ENCODE peak calls at places on chromosomes 11 and 22, in six cellular contexts. W is SK-N-SH, V is H9, F is mesenchymal stem cell, S is adrenal gland, Y is HAP-1. G is an unnamed sample. For H3K4me1, the result is how much of the 10 kb centered on the place peaks cover.

GRCh38 chr22:39240841-39241631 is 3.7 kb downstream of the PDGFB start:
- DNase-seq in W (no peak), V (no peak), F (peak), S (peak), Y (peak), G (peak)

GRCh38 chr22:17115311-17115710 is 5.8 kb downstream of the TMEM121B start:
- DNase-seq in W (no peak), V (no peak), F (no peak), S (no peak), Y (no peak), G (no peak)

GRCh38 chr11:110286298-110287040 is 9.9 kb downstream of the RDX start:
- DNase-seq in W (no peak), V (no peak), F (no peak), S (no peak), Y (no peak), G (no peak)

GRCh38 chr11:7020183-7020917 is at the start of the genes NLRP14 and ZNF214:
- DNase-seq in W (peak), V (peak), F (peak), S (peak), Y (peak), G (peak)

GRCh38 chr22:26512149-26512793 is at the start of gene TFIP11:
- DNase-seq in W (peak), V (peak), F (peak), S (peak), Y (peak), G (peak)

GRCh38 chr22:44623771-44624510 is 78.1 kb upstream of the PRR5 start:
- DNase-seq in W (no peak), V (peak), F (peak), S (no peak), Y (peak), G (peak)

GRCh38 chr11:7844986-7845385 is 48.2 kb upstream of the OR5P2 start:
- DNase-seq in W (no peak), V (no peak), F (no peak), S (no peak), Y (no peak), G (no peak)

GRCh38 chr11:65362320-65362931 is 7.9 kb downstream of the TIGD3 start:
- DNase-seq in W (no peak), V (no peak), F (no peak), S (no peak), Y (no peak), G (no peak)

GRCh38 chr11:69012092-69013008 is 696 bp downstream of the MRGPRF start:
- DNase-seq in W (peak), V (no peak), F (peak), S (no peak), Y (no peak), G (peak)

GRCh38 chr11:60984616-60985015 is 13.1 kb downstream of the CD6 start:
- DNase-seq in W (no peak), V (no peak), F (no peak), S (no peak), Y (no peak), G (no peak)

GRCh38 chr11:48880021-48880441 is 103.7 kb downstream of the TRIM51G start:
- DNase-seq in W (no peak), V (peak), F (no peak), S (no peak), Y (peak), G (peak)

GRCh38 chr11:64361659-64362058 is 2.7 kb downstream of the RPS6KA4 start:
- DNase-seq in W (no peak), V (no peak), F (no peak), S (no peak), Y (no peak), G (no peak)

GRCh38 chr11:47756208-47756607 is 10.9 kb downstream of the FNBP4 start:
- DNase-seq in W (no peak), V (no peak), F (no peak), S (no peak), Y (no peak), G (no peak)

GRCh38 chr11:77557553-77557952 is 32.2 kb upstream of the AQP11 start:
- DNase-seq in W (peak), V (peak), F (no peak), S (no peak), Y (peak), G (no peak)

GRCh38 chr11:66950113-66950535 is 8.1 kb downstream of the PC start:
- DNase-seq in W (no peak), V (peak), F (peak), S (peak), Y (peak), G (no peak)

GRCh38 chr11:114832532-114833125 is 154.3 kb downstream of the NXPE2 start:
- DNase-seq in W (no peak), V (no peak), F (no peak), S (no peak), Y (no peak), G (no peak)

GRCh38 chr11:110989734-110990133 is 255.8 kb upstream of the POU2AF2 start:
- DNase-seq in W (no peak), V (no peak), F (peak), S (peak), Y (no peak), G (no peak)

GRCh38 chr22:30610299-30610698 is 3.3 kb downstream of the TCN2 start:
- DNase-seq in W (no peak), V (no peak), F (no peak), S (peak), Y (no peak), G (peak)

GRCh38 chr11:15199693-15200092 is 85.0 kb downstream of the INSC start:
- DNase-seq in W (no peak), V (no peak), F (peak), S (peak), Y (no peak), G (no peak)

GRCh38 chr11:2655834-2656622 is 43.8 kb downstream of the KCNQ1OT1 start:
- DNase-seq in W (no peak), V (no peak), F (peak), S (peak), Y (no peak), G (no peak)

GRCh38 chr22:37747090-37747714 is 50.4 kb downstream of the TRIOBP start:
- DNase-seq in W (peak), V (peak), F (peak), S (peak), Y (peak), G (no peak)

GRCh38 chr11:88359529-88359928 is 22.0 kb upstream of the CTSC start:
- DNase-seq in W (no peak), V (no peak), F (no peak), S (no peak), Y (no peak), G (no peak)

GRCh38 chr11:86938203-86938899 is 16.8 kb downstream of the FZD4 start:
- DNase-seq in W (no peak), V (no peak), F (no peak), S (no peak), Y (no peak), G (no peak)

GRCh38 chr11:13595166-13595565 is 73.3 kb upstream of the FAR1 start:
- DNase-seq in W (no peak), V (no peak), F (no peak), S (no peak), Y (no peak), G (no peak)

GRCh38 chr11:46920709-46921108 is 2.4 kb upstream of the LRP4 start:
- DNase-seq in W (no peak), V (no peak), F (peak), S (peak), Y (no peak), G (no peak)

GRCh38 chr11:60874421-60875365 is 7.4 kb downstream of the ZP1 start:
- DNase-seq in W (no peak), V (no peak), F (no peak), S (no peak), Y (no peak), G (peak)

GRCh38 chr11:95149659-95150294 is 60.1 kb downstream of the ENDOD1 start:
- DNase-seq in W (no peak), V (peak), F (peak), S (no peak), Y (peak), G (peak)

GRCh38 chr22:44815099-44816070 is 63.0 kb downstream of the ARHGAP8 start:
- DNase-seq in W (no peak), V (no peak), F (no peak), S (no peak), Y (no peak), G (no peak)

GRCh38 chr11:76626921-76627391 is 43.6 kb downstream of the LRRC32 start:
- DNase-seq in W (no peak), V (no peak), F (peak), S (no peak), Y (no peak), G (no peak)

GRCh38 chr11:65430406-65431217 is 8.0 kb downstream of the NEAT1 start:
- DNase-seq in W (no peak), V (no peak), F (peak), S (no peak), Y (no peak), G (no peak)

GRCh38 chr22:47355388-47355725 is 592.9 kb downstream of the TBC1D22A start:
- DNase-seq in W (no peak), V (no peak), F (no peak), S (no peak), Y (no peak), G (no peak)

GRCh38 chr22:30889996-30890480 is 78.5 kb downstream of the MORC2 start:
- DNase-seq in W (peak), V (no peak), F (no peak), S (no peak), Y (peak), G (no peak)

GRCh38 chr11:5204787-5205186 is 4.3 kb upstream of the OR51V1 start:
- DNase-seq in W (peak), V (no peak), F (peak), S (peak), Y (no peak), G (no peak)

GRCh38 chr11:69983571-69983877 is 94.6 kb upstream of the ANO1 start:
- DNase-seq in W (no peak), V (no peak), F (no peak), S (no peak), Y (no peak), G (no peak)

GRCh38 chr11:111631666-111632039 is 29.4 kb downstream of the SIK2 start:
- DNase-seq in W (no peak), V (no peak), F (peak), S (no peak), Y (no peak), G (no peak)

GRCh38 chr11:62502030-62502730 is 44.4 kb downstream of the AHNAK start:
- DNase-seq in W (no peak), V (no peak), F (no peak), S (no peak), Y (no peak), G (no peak)

GRCh38 chr11:1503708-1504104 is 17.1 kb upstream of the MOB2 start:
- DNase-seq in W (peak), V (no peak), F (no peak), S (peak), Y (no peak), G (peak)
- H3K4me1 ChIP-seq in W (under half), V (under half), F (under half), S (under half), Y (under half), G (half or more)

GRCh38 chr11:26951849-26952515 is 41.9 kb upstream of the FIBIN start:
- DNase-seq in W (peak), V (no peak), F (no peak), S (no peak), Y (no peak), G (no peak)
- H3K4me1 ChIP-seq in W (under half), V (under half), F (under half), S (under half), Y (under half), G (under half)

DNA sequence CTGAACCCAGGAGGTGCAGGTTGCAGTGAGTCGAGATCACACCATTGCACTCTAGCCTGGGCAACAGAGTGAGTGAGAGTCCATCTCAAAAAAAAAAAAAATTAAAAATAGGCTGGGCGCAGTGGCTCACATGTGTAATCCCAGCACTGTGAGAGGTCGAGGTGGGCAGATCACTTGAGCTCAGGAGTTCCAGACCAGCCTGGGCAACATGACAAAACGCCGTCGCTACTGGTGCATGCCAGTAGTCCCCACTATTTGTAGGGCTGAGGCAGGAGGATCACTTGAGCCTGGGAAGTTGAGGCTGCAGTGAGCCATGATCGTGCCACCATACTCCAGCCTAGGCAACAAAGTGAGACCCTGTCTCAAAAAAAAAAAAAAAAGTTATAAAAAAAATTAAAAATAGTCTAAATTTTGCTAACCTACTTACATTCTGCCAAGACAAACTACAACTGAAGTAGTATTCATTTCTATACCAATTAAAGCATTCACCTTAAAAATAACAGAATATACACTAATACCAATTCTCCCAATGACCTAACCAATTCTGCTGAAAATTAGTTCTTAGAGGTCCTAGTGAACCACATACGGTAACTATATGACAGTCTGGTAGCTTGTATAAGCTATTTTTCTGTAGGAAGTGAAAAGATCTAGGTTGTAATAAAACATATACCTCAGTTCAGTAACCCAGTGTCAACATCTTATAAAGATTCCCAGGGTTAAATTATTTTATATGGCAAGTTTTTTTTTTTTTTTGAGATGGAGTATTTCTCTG is 7.1 kb downstream of the DDX6 start:
- DNase-seq in W (no peak), V (no peak), F (no peak), S (no peak), Y (no peak), G (no peak)
- H3K4me1 ChIP-seq in W (under half), V (under half), F (under half), S (under half), Y (under half), G (half or more)

GRCh38 chr11:12534549-12534948 is 139.7 kb upstream of the TEAD1 start:
- DNase-seq in W (no peak), V (no peak), F (no peak), S (no peak), Y (no peak), G (no peak)
- H3K4me1 ChIP-seq in W (under half), V (under half), F (under half), S (under half), Y (under half), G (under half)

GRCh38 chr11:105052487-105052886 is 7.4 kb upstream of the CARD16 start:
- DNase-seq in W (no peak), V (no peak), F (no peak), S (no peak), Y (no peak), G (no peak)

GRCh38 chr11:105054723-105055492 is 9.8 kb upstream of the CARD16 start:
- DNase-seq in W (no peak), V (no peak), F (no peak), S (no peak), Y (no peak), G (no peak)

GRCh38 chr11:105056446-105056845 is 11.3 kb upstream of the CARD16 start:
- DNase-seq in W (no peak), V (no peak), F (no peak), S (no peak), Y (no peak), G (no peak)

GRCh38 chr11:105046898-105047579 is 1.9 kb upstream of the CARD16 start:
- DNase-seq in W (no peak), V (no peak), F (peak), S (peak), Y (no peak), G (no peak)

GRCh38 chr11:105051559-105051958 is 6.4 kb upstream of the CARD16 start:
- DNase-seq in W (no peak), V (no peak), F (no peak), S (no peak), Y (no peak), G (no peak)
- H3K4me1 ChIP-seq in W (under half), V (under half), F (under half), S (under half), Y (under half), G (under half)

GRCh38 chr11:73382183-73382582 is 6.0 kb downstream of the RELT start:
- DNase-seq in W (no peak), V (no peak), F (no peak), S (no peak), Y (no peak), G (no peak)
- H3K4me1 ChIP-seq in W (under half), V (under half), F (under half), S (under half), Y (under half), G (half or more)

GRCh38 chr11:125071831-125072209 is 8.7 kb downstream of the SLC37A2 start:
- DNase-seq in W (peak), V (no peak), F (no peak), S (no peak), Y (no peak), G (no peak)

GRCh38 chr11:125073616-125074483 is 10.7 kb downstream of the SLC37A2 start:
- DNase-seq in W (no peak), V (no peak), F (no peak), S (no peak), Y (no peak), G (no peak)

GRCh38 chr11:125072961-125073590 is 10.0 kb downstream of the SLC37A2 start:
- DNase-seq in W (no peak), V (no peak), F (no peak), S (no peak), Y (no peak), G (peak)

GRCh38 chr11:125071408-125071807 is 8.3 kb downstream of the SLC37A2 start:
- DNase-seq in W (peak), V (peak), F (no peak), S (peak), Y (no peak), G (peak)

DNA sequence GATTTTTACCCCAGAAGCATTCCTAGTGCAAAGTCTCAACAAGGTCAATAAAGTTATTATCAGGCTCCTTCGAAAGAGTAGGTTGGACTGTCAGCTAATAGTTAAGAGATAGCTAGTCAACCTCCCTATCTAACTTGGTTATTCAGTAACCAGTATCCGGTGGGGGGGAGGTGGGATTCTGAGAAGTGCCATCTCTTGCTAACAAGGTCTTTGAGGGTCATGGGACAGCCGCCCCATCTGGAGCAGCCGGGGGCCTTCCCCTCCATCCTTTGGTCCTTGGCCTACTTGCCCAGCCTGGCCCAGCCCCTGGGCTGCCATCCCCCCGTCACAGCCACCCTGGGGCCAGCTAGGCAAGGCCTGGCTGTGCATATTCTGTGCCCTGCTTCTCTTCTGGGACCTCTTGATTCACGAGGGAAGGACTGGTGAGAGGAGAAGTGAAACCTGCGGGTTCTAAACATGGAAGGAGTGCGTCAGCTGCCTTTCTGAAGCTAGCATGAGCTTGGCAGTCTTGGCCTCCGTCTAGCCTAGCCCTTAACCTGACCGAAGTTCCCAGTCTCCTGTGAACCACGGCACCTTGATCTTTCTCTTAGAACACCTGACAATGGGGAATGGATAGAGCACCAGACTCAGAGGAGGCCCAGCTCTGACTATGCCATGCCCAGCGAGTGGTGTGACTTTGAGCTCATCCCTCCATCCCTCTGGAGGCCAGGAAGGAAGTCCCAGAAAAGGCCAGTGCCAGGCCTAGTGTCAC is 9.3 kb downstream of the SLC37A2 start:
- DNase-seq in W (no peak), V (no peak), F (no peak), S (peak), Y (no peak), G (peak)
- H3K4me1 ChIP-seq in W (under half), V (under half), F (under half), S (under half), Y (under half), G (under half)

DNA sequence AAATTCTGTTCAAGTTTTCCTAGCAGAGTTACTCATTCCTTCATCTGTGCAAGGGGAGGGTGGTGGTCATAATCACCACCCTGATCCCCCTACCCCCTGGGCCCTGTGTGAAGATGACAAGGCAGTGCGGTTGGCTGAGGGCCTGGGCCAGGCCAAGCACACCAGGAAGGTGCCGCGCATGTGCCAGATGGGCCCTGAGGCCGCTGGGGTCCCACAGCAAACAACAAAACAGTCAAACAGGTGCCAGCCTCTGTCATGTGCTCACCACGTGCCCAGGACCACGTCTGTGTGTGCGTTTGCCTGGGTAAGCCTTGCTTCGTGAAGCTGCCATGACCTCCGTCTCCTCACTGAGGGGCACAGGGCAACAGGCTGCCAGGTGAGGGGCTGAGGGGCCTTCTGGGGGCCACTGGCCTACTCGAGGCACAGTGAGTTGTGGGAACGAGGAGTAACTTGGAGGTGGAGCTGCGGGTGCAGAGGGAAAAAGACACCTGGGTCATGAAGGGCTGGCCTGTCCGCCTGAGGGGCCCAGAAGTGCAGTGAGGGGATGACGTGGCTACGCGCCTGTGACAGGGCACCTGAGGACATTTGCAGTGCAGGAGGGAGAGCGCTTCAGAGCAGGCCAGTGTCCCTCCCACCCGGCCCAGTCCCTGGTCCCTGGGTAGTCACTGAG is 25.8 kb downstream of the RSPH14 start:
- DNase-seq in W (peak), V (no peak), F (no peak), S (no peak), Y (no peak), G (no peak)
- H3K4me1 ChIP-seq in W (under half), V (under half), F (under half), S (under half), Y (under half), G (under half)